ENCODE peak calls at places on chromosomes 13 and 19, in six cellular contexts. A is neural progenitor cell, M is lung, Z is transverse colon, B is dorsolateral prefrontal cortex, C is RWPE1. O is an unnamed sample.
A peak's percentile ranks its signal among the peaks of the same experiment; 100 is the strongest.

GRCh38 chr13:76775031-76775740 is 111.0 kb downstream of the KCTD12 start:
- DNase-seq in M (no peak), C (no peak), A (no peak), Z (no peak), B (no peak), O (no peak)

GRCh38 chr19:54475706-54476105 is 2.6 kb upstream of the CDC42EP5 start:
- DNase-seq in M (no peak), B (no peak), A (no peak), C (no peak), Z (no peak), O (no peak)

GRCh38 chr13:26977541-26977940 is 194.1 kb downstream of the USP12 start:
- DNase-seq in Z (no peak), C (no peak), B (no peak), M (no peak), A (no peak), O (no peak)

GRCh38 chr13:112013665-112014064 is 53.3 kb upstream of the SOX1 start:
- DNase-seq in C (no peak), Z (no peak), B (no peak), M (no peak), A (no peak), O (no peak)

GRCh38 chr19:19538077-19538764 is at the start of gene CILP2:
- DNase-seq in Z (peak; percentile 41), C (peak; percentile 69), B (no peak), A (peak; percentile 86), M (no peak), O (peak; percentile 35)

GRCh38 chr19:10450853-10451609 is 30.7 kb downstream of the PDE4A start:
- DNase-seq in M (no peak), Z (peak; percentile 93), B (no peak), A (peak; percentile 51), C (peak; percentile 59), O (no peak)

GRCh38 chr13:106033634-106034033 is 501.8 kb downstream of the EFNB2 start:
- DNase-seq in Z (no peak), M (no peak), B (no peak), C (peak; percentile 12), A (no peak), O (no peak)

GRCh38 chr19:57068921-57069697 is 50.7 kb upstream of the USP29 start:
- DNase-seq in A (no peak), C (no peak), M (no peak), B (no peak), Z (no peak), O (no peak)

GRCh38 chr19:1571358-1571757 is 3.2 kb upstream of the MEX3D start:
- DNase-seq in A (no peak), M (no peak), C (no peak), Z (no peak), B (no peak), O (no peak)

GRCh38 chr19:40273469-40274360 is 11.4 kb downstream of the AKT2 start:
- DNase-seq in C (no peak), Z (no peak), B (no peak), M (no peak), A (no peak), O (no peak)

GRCh38 chr13:80712026-80712425 is 371.1 kb upstream of the SPRY2 start:
- DNase-seq in C (no peak), A (no peak), Z (no peak), M (no peak), B (no peak), O (no peak)

GRCh38 chr13:31790992-31791391 is 51.7 kb downstream of the RXFP2 start:
- DNase-seq in M (no peak), C (no peak), B (no peak), Z (no peak), A (no peak), O (no peak)

GRCh38 chr13:111941845-111942447 is 125.0 kb upstream of the SOX1 start:
- DNase-seq in A (no peak), C (no peak), Z (no peak), B (no peak), M (no peak), O (no peak)

GRCh38 chr13:85013006-85013405 is 786.2 kb downstream of the SLITRK6 start:
- DNase-seq in M (no peak), A (no peak), C (no peak), B (no peak), Z (no peak), O (no peak)

GRCh38 chr13:100634686-100635085 is 39.9 kb downstream of the TMTC4 start:
- DNase-seq in C (no peak), Z (no peak), M (no peak), A (no peak), B (no peak), O (no peak)

GRCh38 chr19:34808566-34808965 is 35.6 kb upstream of the ZNF599 start:
- DNase-seq in C (peak; percentile 67), M (no peak), A (no peak), Z (no peak), B (no peak), O (no peak)

GRCh38 chr19:44648536-44649370 is 5.0 kb downstream of the PVR start:
- DNase-seq in A (no peak), C (no peak), M (peak; percentile 64), Z (no peak), B (no peak), O (no peak)

GRCh38 chr13:48304132-48304876 is 753 bp downstream of the RB1 start:
- DNase-seq in C (peak; percentile 25), Z (peak; percentile 57), M (no peak), B (no peak), A (peak; percentile 59), O (peak; percentile 32)

GRCh38 chr13:28494861-28495585 is at the start of gene FLT1:
- DNase-seq in C (no peak), B (no peak), M (no peak), A (peak; percentile 80), Z (no peak), O (no peak)

GRCh38 chr13:80131204-80131603 is 209.7 kb downstream of the SPRY2 start:
- DNase-seq in Z (peak; percentile 81), M (peak; percentile 82), C (peak; percentile 11), A (peak; percentile 67), B (peak; percentile 64), O (peak; percentile 33)

DNA sequence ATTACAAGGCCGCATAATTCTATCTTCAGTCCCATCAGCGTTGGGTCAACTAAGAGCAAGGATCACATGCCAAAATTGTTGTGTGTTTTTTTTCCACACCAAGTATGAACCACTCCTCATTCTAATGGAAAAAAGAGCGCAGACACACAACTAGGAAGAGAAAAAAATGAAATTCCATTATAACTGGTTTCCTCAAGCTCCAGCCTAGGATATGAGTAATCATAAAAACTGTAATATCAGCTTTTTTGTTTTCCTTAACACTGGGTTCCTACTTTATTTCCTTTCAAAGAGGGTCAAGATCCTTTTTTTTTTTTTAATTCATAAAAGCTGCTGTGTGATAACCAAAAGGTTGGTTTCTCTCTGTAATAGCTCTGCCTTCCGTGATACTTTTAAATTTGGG is 19.4 kb downstream of the TSHZ3 start:
- DNase-seq in Z (no peak), M (no peak), A (no peak), C (no peak), B (no peak), O (no peak)
- H3K27ac ChIP-seq in Z (peak overlapping the region; percentile 26), M (no peak overlapping the region), A (no peak overlapping the region), C (peak overlapping the region; percentile 65), B (no peak overlapping the region), O (peak overlapping the region; percentile 87)

GRCh38 chr19:29785955-29786589 is 25.7 kb upstream of the CCNE1 start:
- DNase-seq in M (no peak), B (no peak), A (no peak), Z (no peak), C (no peak), O (no peak)
- TF ChIP-seq CTCF in M (no peak), B (no peak), A (peak; percentile 24), Z (no peak), C (no peak), O (no peak)

GRCh38 chr13:110336681-110337080 is 29.6 kb downstream of the COL4A2 start:
- DNase-seq in C (no peak), A (no peak), B (no peak), Z (no peak), M (no peak), O (no peak)

GRCh38 chr13:110339975-110340550 is 33.0 kb downstream of the COL4A2 start:
- DNase-seq in A (no peak), B (no peak), Z (no peak), C (no peak), M (no peak), O (no peak)

GRCh38 chr13:110339263-110339662 is 32.2 kb downstream of the COL4A2 start:
- DNase-seq in C (no peak), M (no peak), B (no peak), A (no peak), Z (no peak), O (no peak)

GRCh38 chr13:110337287-110337686 is 30.2 kb downstream of the COL4A2 start:
- DNase-seq in B (no peak), A (no peak), C (no peak), Z (no peak), M (no peak), O (no peak)

DNA sequence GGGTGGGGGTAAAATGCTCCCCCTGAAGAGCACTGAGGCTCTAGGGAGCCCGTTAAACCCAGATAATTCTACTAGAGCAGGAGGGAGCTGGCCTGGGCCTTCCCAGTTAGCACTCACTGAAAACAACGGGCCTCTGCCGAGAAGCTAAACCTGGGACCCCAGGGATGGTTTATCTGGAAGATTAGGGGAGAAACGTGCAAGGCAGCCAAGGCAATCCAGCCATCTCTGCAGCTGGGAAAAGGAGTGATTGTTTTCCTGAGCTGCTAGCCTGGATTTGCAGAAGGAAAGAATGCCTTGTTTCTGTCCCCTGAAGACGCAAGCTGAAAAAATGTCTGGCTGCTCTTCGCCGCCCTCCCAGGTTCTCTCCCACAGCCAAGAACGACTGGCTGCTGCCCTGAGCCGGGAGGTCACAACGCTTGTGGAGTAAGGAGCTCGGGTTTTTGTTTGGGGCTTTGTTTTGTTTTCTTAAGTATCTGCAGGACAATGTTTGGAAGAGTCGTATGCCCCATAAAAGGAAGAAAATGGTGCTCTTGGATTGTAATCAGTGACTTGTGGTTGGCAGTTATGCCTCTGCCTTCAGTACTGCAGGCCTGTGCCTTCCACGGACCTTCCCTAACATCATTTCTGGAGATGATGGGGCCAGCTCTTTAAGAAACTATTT is 31.5 kb downstream of the COL4A2 start:
- DNase-seq in M (no peak), A (peak; percentile 70), Z (peak; percentile 51), C (no peak), B (no peak), O (peak; percentile 71)
- H3K27ac ChIP-seq in M (peak overlapping the region; percentile 74), A (peak overlapping the region; percentile 89), Z (peak overlapping the region; percentile 87), C (peak overlapping the region; percentile 20), B (no peak overlapping the region), O (peak overlapping the region; percentile 95)

GRCh38 chr19:51063664-51064063 is 1.2 kb downstream of the KLK13 start:
- DNase-seq in C (no peak), Z (no peak), M (no peak), A (no peak), B (no peak), O (no peak)
- TF ChIP-seq CTCF in C (no peak), Z (no peak), M (no peak), A (no peak), B (no peak), O (no peak)

GRCh38 chr13:33015791-33016323 is 366 bp upstream of the KL start:
- DNase-seq in B (no peak), A (peak; percentile 45), C (no peak), M (no peak), Z (peak; percentile 47), O (no peak)
- H3K27ac ChIP-seq in B (no peak overlapping the region), A (no peak overlapping the region), C (no peak overlapping the region), M (peak overlapping the region; percentile 83), Z (peak overlapping the region; percentile 47), O (peak overlapping the region; percentile 91)

GRCh38 chr19:49916839-49917733 is 11.9 kb upstream of the ATF5 start:
- DNase-seq in M (no peak), Z (no peak), B (no peak), A (peak; percentile 49), C (no peak), O (no peak)
- TF ChIP-seq CTCF in M (no peak), Z (no peak), B (peak; percentile 23), A (peak; percentile 46), C (no peak), O (no peak)

O was measured in breast epithelium.